ENCODE peak calls at places on chromosomes 16 and 17, in four cellular contexts. S is IMR-90, T is H1, F is fibroblast of lung. J is an unnamed sample.
A peak's percentile ranks its signal among the peaks of the same experiment; 100 is the strongest.

GRCh38 chr17:4165301-4166010 is 22.5 kb downstream of the CYB5D2 start:
- DNase-seq in S (no peak), T (no peak), F (peak; percentile 6), J (no peak)

GRCh38 chr17:37481001-37481665 is 8.6 kb upstream of the DUSP14 start:
- DNase-seq in T (no peak), S (no peak), F (no peak), J (no peak)

GRCh38 chr16:83619381-83620150 is 188.2 kb upstream of the HSBP1 start:
- DNase-seq in T (no peak), F (no peak), S (no peak), J (no peak)

GRCh38 chr16:554640-555413 is 5.4 kb upstream of the PRR35 start:
- DNase-seq in F (peak; percentile 80), S (peak; percentile 52), T (no peak), J (no peak)

GRCh38 chr16:54207837-54208236 is 78.8 kb downstream of the IRX3 start:
- DNase-seq in S (no peak), T (no peak), F (no peak), J (no peak)

GRCh38 chr16:29306953-29307597 is 99.4 kb downstream of the NPIPB11 start:
- DNase-seq in T (no peak), F (peak; percentile 19), S (peak; percentile 64), J (no peak)

GRCh38 chr17:77502626-77503292 is 362.0 kb downstream of the SEC14L1 start:
- DNase-seq in F (no peak), T (no peak), S (no peak), J (no peak)

GRCh38 chr17:47726796-47727703 is 6.0 kb upstream of the TBX21 start:
- DNase-seq in T (no peak), F (no peak), S (no peak), J (no peak)

GRCh38 chr17:47253541-47254402 is at the start of gene ITGB3:
- DNase-seq in T (no peak), F (peak; percentile 73), S (peak; percentile 67), J (peak; percentile 90)

GRCh38 chr16:87076950-87077749 is 240.0 kb downstream of the C16orf95 start:
- DNase-seq in T (peak; percentile 65), S (peak; percentile 55), F (peak; percentile 59), J (peak; percentile 90)

GRCh38 chr17:56896968-56897359 is 16.9 kb downstream of the TRIM25 start:
- DNase-seq in F (no peak), S (no peak), T (no peak), J (no peak)

GRCh38 chr16:25707553-25707952 is 15.8 kb downstream of the HS3ST4 start:
- DNase-seq in S (no peak), T (no peak), F (no peak), J (no peak)

GRCh38 chr16:89860747-89861304 is 12.6 kb upstream of the TCF25 start:
- DNase-seq in F (peak; percentile 27), T (peak; percentile 65), S (peak; percentile 17), J (peak; percentile 88)

GRCh38 chr16:14378684-14379467 is 251.2 kb downstream of the PARN start:
- DNase-seq in F (no peak), T (no peak), S (peak; percentile 58), J (no peak)

GRCh38 chr16:49012961-49013726 is 268.5 kb downstream of the CBLN1 start:
- DNase-seq in S (no peak), F (no peak), T (no peak), J (no peak)

GRCh38 chr17:76373481-76373825 is 11.0 kb upstream of the SPHK1 start:
- DNase-seq in S (no peak), F (no peak), T (no peak), J (no peak)

GRCh38 chr17:70621593-70621992 is 452.3 kb downstream of the KCNJ2 start:
- DNase-seq in T (no peak), F (peak; percentile 46), S (peak; percentile 9), J (no peak)

GRCh38 chr17:14389656-14390055 is 88.8 kb downstream of the HS3ST3B1 start:
- DNase-seq in F (no peak), S (no peak), T (no peak), J (peak; percentile 59)

GRCh38 chr16:83137326-83137770 is 510.6 kb downstream of the CDH13 start:
- DNase-seq in F (peak; percentile 82), S (peak; percentile 83), T (no peak), J (no peak)

GRCh38 chr17:29420128-29420527 is 30.0 kb downstream of the TAOK1 start:
- DNase-seq in S (no peak), F (no peak), T (no peak), J (no peak)
- H4K20me1 ChIP-seq in S (peaks cover 86% of the 10 kb centered on the region), F (no peaks in the 10 kb centered on the region), T (peaks cover under 1% of the 10 kb centered on the region), J (peaks cover 47% of the 10 kb centered on the region)

GRCh38 chr16:85321856-85322271 is 209.6 kb upstream of the CIBAR2 start:
- DNase-seq in T (no peak), F (peak; percentile 99), S (peak; percentile 89), J (no peak)

GRCh38 chr16:85319208-85319983 is 207.1 kb upstream of the CIBAR2 start:
- DNase-seq in S (no peak), F (no peak), T (no peak), J (no peak)

GRCh38 chr16:85323230-85323960 is 211.1 kb upstream of the CIBAR2 start:
- DNase-seq in F (no peak), S (no peak), T (no peak), J (no peak)

GRCh38 chr16:85319984-85320440 is 207.7 kb upstream of the CIBAR2 start:
- DNase-seq in T (no peak), S (no peak), F (no peak), J (no peak)

DNA sequence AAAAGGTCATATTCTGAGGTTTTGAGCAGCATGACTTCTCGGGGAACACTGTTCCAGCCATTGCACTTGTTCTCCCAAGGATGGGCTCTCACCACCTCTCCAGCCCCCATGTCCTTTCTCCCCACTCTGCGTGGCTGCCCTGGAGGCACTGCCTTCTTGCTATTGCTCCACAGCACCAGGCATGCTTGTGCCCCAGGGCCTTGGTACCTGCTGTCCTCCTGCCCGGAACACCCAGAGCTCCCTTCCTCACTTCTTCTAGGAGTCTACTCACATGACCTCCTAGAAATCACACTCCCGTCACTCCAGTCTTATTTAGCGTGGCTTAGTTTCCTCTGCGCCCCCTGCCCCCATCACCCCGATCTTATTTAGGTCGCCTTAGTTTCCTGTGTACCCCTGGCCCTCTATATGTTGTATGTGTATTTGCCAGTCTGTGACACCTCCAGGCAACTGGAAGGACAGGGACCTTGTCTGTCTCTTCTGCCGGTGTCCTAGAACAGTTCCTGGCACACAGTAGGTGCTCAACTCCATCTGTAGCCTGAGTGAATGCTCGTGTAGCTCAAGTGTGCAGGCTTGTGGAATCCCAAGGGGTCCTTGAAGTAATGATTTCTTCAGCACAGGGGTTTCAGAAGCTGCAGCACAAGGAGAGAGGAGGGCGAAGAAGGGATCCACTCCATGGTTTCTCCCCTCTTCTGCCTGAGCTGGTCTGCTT is 208.6 kb upstream of the CIBAR2 start:
- DNase-seq in T (no peak), S (no peak), F (no peak), J (no peak)
- H4K20me1 ChIP-seq in T (peaks cover 2% of the 10 kb centered on the region), S (peaks cover 91% of the 10 kb centered on the region), F (no peaks in the 10 kb centered on the region), J (peaks cover under 1% of the 10 kb centered on the region)

DNA sequence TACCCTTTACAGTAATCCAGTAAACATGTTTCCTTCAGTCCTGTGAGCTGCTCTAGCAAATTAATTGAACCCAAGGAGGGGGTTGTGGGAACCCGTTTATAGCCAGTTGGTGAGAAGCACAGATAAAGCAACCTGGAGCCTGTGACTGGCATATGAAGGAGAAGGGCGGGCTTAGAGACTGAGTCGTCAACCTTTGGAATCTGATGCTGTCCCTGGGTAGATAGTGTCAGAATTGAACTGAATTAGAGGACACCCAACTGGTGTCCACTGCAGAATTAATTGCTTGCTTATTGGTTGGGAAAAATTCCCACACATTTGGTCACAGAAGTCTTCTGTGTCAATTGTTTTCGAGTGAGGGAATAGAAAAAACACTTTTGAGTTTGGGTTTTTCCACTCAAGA is 12.8 kb upstream of the RSKR start:
- DNase-seq in F (no peak), T (no peak), S (no peak), J (no peak)
- H4K20me1 ChIP-seq in F (no peaks in the 10 kb centered on the region), T (peaks cover 4% of the 10 kb centered on the region), S (no peaks in the 10 kb centered on the region), J (peaks cover 18% of the 10 kb centered on the region)

GRCh38 chr17:50976951-50977472 is 110.9 kb upstream of the TOB1 start:
- DNase-seq in T (no peak), F (no peak), S (no peak), J (no peak)
- H4K20me1 ChIP-seq in T (peaks cover 2% of the 10 kb centered on the region), F (no peaks in the 10 kb centered on the region), S (no peaks in the 10 kb centered on the region), J (no peaks in the 10 kb centered on the region)

GRCh38 chr17:80644588-80644987 is 100.0 kb downstream of the RPTOR start:
- DNase-seq in S (peak; percentile 50), F (no peak), T (no peak), J (no peak)
- H4K20me1 ChIP-seq in S (peaks cover 13% of the 10 kb centered on the region), F (no peaks in the 10 kb centered on the region), T (peaks cover 12% of the 10 kb centered on the region), J (peaks cover 22% of the 10 kb centered on the region)

J was measured in GM23338.